ENCODE peak calls at places on chromosomes 4 and X, in seven cellular contexts. W is endodermal cell; R is MM.1S; J is neuronal stem cell; Z is GM12865; I is psoas muscle; S is CD4-positive, CD25-positive, alpha-beta regulatory T cell. H is an unnamed sample.

GRCh38 chrX:38109042-38109904 is 102.9 kb downstream of the SYTL5 start:
- DNase-seq in W (no peak), R (no peak), J (no peak), Z (no peak), I (no peak), S (no peak), H (no peak)

GRCh38 chr4:25112349-25113008 is 47.8 kb downstream of the SEPSECS start:
- DNase-seq in W (no peak), R (no peak), J (no peak), Z (no peak), I (no peak), S (no peak), H (no peak)

GRCh38 chr4:15674926-15675325 is 6.7 kb upstream of the FAM200B start:
- DNase-seq in W (no peak), R (no peak), J (no peak), Z (no peak), I (no peak), S (no peak), H (no peak)

GRCh38 chrX:140508958-140509357 is 4.1 kb upstream of the SOX3 start:
- DNase-seq in W (peak), R (no peak), J (no peak), Z (no peak), I (no peak), S (no peak), H (no peak)

GRCh38 chr4:141486375-141486997 is 149.9 kb upstream of the IL15 start:
- DNase-seq in W (no peak), R (no peak), J (no peak), Z (no peak), I (no peak), S (no peak), H (no peak)

GRCh38 chr4:102683846-102684581 is 76.8 kb downstream of the MANBA start:
- DNase-seq in W (no peak), R (no peak), J (no peak), Z (no peak), I (no peak), S (no peak), H (no peak)

GRCh38 chr4:122759639-122760310 is 27.3 kb downstream of the BBS12 start:
- DNase-seq in W (no peak), R (no peak), J (no peak), Z (no peak), I (no peak), S (no peak), H (no peak)

GRCh38 chr4:164748375-164748774 is 5.6 kb upstream of the SMIM31 start:
- DNase-seq in W (no peak), R (peak), J (no peak), Z (no peak), I (no peak), S (no peak), H (peak)

GRCh38 chrX:36908801-36909403 is 99.3 kb upstream of the FAM47C start:
- DNase-seq in W (no peak), R (peak), J (no peak), Z (peak), I (no peak), S (no peak), H (peak)

GRCh38 chrX:46840946-46841740 is 4.3 kb downstream of the RP2 start:
- DNase-seq in W (no peak), R (no peak), J (no peak), Z (peak), I (no peak), S (no peak), H (no peak)

GRCh38 chr4:38190717-38191178 is 230.6 kb downstream of the PTTG2 start:
- DNase-seq in W (no peak), R (no peak), J (no peak), Z (no peak), I (peak), S (no peak), H (no peak)

GRCh38 chr4:34878961-34879360 is 1365.4 kb downstream of the ARAP2 start:
- DNase-seq in W (peak), R (no peak), J (no peak), Z (no peak), I (no peak), S (no peak), H (no peak)

GRCh38 chrX:71111851-71112468 is 583 bp upstream of the IL2RG start:
- DNase-seq in W (no peak), R (no peak), J (no peak), Z (peak), I (no peak), S (no peak), H (peak)

GRCh38 chr4:112847781-112848180 is 201.7 kb upstream of the ANK2 start:
- DNase-seq in W (no peak), R (no peak), J (no peak), Z (no peak), I (no peak), S (no peak), H (no peak)

GRCh38 chrX:17552251-17552650 is 177.3 kb downstream of the NHS start:
- DNase-seq in W (no peak), R (no peak), J (no peak), Z (no peak), I (no peak), S (no peak), H (no peak)

GRCh38 chr4:71231073-71231752 is 107.6 kb upstream of the SLC4A4 start:
- DNase-seq in W (no peak), R (peak), J (no peak), Z (no peak), I (peak), S (no peak), H (no peak)

GRCh38 chr4:11497212-11497806 is 68.6 kb upstream of the HS3ST1 start:
- DNase-seq in W (no peak), R (no peak), J (no peak), Z (peak), I (no peak), S (no peak), H (no peak)

GRCh38 chr4:38034986-38035882 is 75.0 kb downstream of the PTTG2 start:
- DNase-seq in W (no peak), R (peak), J (peak), Z (peak), I (no peak), S (peak), H (peak)

GRCh38 chr4:133320576-133321170 is 171.6 kb downstream of the PCDH10 start:
- DNase-seq in W (peak), R (peak), J (peak), Z (peak), I (no peak), S (no peak), H (peak)

GRCh38 chrX:44675364-44676024 is 132.8 kb upstream of the FUNDC1 start:
- DNase-seq in W (peak), R (no peak), J (no peak), Z (no peak), I (peak), S (no peak), H (no peak)

GRCh38 chr4:37400326-37400881 is 155.9 kb downstream of the NWD2 start:
- DNase-seq in W (no peak), R (no peak), J (no peak), Z (peak), I (no peak), S (no peak), H (no peak)

GRCh38 chr4:140515423-140515822 is 8.5 kb upstream of the ELMOD2 start:
- DNase-seq in W (no peak), R (no peak), J (peak), Z (no peak), I (no peak), S (no peak), H (no peak)

GRCh38 chr4:74423101-74423500 is 21.8 kb upstream of the AREG start:
- DNase-seq in W (no peak), R (no peak), J (no peak), Z (no peak), I (no peak), S (no peak), H (no peak)

GRCh38 chr4:169906104-169906503 is 120.1 kb downstream of the MFAP3L start:
- DNase-seq in W (no peak), R (no peak), J (no peak), Z (no peak), I (no peak), S (no peak), H (no peak)

GRCh38 chr4:125572601-125573000 is 257.8 kb downstream of the FAT4 start:
- DNase-seq in W (no peak), R (no peak), J (no peak), Z (no peak), I (no peak), S (no peak), H (no peak)

GRCh38 chr4:37562592-37562991 is 123.6 kb downstream of the RELL1 start:
- DNase-seq in W (no peak), R (no peak), J (no peak), Z (no peak), I (no peak), S (no peak), H (no peak)

GRCh38 chr4:3530663-3531254 is 1.5 kb downstream of the LRPAP1 start:
- DNase-seq in W (peak), R (no peak), J (no peak), Z (no peak), I (no peak), S (no peak), H (no peak)

GRCh38 chrX:19799319-19800182 is 87.8 kb downstream of the SH3KBP1 start:
- DNase-seq in W (no peak), R (no peak), J (no peak), Z (peak), I (no peak), S (peak), H (peak)

GRCh38 chr4:170025523-170026252 is 507 bp downstream of the MFAP3L start:
- DNase-seq in W (peak), R (no peak), J (peak), Z (no peak), I (no peak), S (peak), H (no peak)

GRCh38 chrX:150352581-150352980 is 10.5 kb upstream of the MAMLD1 start:
- DNase-seq in W (no peak), R (no peak), J (no peak), Z (no peak), I (no peak), S (no peak), H (no peak)

GRCh38 chr4:69727924-69728323 is 32.5 kb downstream of the SULT1B1 start:
- DNase-seq in W (no peak), R (no peak), J (no peak), Z (no peak), I (no peak), S (no peak), H (no peak)

GRCh38 chr4:10403633-10404445 is 53.4 kb downstream of the ZNF518B start:
- DNase-seq in W (peak), R (peak), J (peak), Z (peak), I (no peak), S (peak), H (peak)

GRCh38 chr4:163332526-163333405 is at the start of gene NPY1R:
- DNase-seq in W (peak), R (peak), J (peak), Z (peak), I (peak), S (peak), H (no peak)

GRCh38 chr4:89685277-89685676 is 151.7 kb downstream of the SNCA start:
- DNase-seq in W (no peak), R (no peak), J (no peak), Z (no peak), I (no peak), S (no peak), H (no peak)

GRCh38 chr4:89681219-89681618 is 155.7 kb downstream of the SNCA start:
- DNase-seq in W (peak), R (peak), J (peak), Z (no peak), I (no peak), S (no peak), H (no peak)

GRCh38 chr4:89684536-89684935 is 152.4 kb downstream of the SNCA start:
- DNase-seq in W (no peak), R (no peak), J (no peak), Z (no peak), I (no peak), S (no peak), H (no peak)

GRCh38 chr4:89681671-89682070 is 155.3 kb downstream of the SNCA start:
- DNase-seq in W (no peak), R (no peak), J (no peak), Z (no peak), I (no peak), S (no peak), H (no peak)

DNA sequence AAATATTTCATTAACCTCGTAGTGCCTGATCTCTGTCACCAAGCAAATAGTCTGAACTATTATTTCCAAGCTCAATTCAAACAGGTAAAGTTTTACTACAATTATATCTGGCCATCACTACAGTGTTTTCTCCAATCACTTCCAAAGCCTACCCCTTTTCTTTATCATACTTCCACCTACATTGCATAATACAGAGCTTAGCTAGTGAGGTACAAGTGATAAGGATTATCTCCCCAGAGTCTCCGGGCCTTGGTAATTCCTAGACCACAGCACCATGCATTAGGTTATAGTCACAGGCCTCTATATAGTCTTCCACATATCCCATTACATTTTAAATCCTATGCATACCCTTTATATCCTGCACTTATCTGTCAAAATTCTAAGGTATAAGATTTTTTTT is 154.2 kb downstream of the SNCA start:
- DNase-seq in W (no peak), R (no peak), J (no peak), Z (no peak), I (no peak), S (no peak), H (no peak)
- H3K4me3 ChIP-seq in W (peak), R (no peak), J (no peak), Z (no peak), I (no peak), S (no peak), H (no peak)

DNA sequence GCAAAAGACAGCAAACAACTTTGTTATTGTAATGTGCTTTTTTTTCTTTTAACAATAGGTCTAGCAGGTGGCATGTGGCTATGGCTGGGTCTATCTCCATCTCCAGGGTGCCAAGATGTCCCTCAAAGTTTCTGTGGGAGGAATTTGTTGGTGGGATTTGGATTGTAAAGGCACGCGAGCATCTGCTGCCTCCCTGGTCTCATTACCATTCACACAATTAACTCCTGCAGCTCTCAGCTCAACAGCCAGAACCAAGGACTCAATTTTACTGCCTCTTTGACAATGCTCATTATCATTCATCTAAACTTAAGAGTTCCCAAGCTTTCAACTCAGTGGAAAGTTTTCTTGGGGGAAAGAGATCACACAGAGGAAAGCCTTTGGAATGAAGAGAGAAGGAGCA is 10.9 kb upstream of the PCDH18 start:
- DNase-seq in W (peak), R (no peak), J (peak), Z (no peak), I (no peak), S (no peak), H (no peak)
- H3K4me3 ChIP-seq in W (no peak), R (no peak), J (no peak), Z (no peak), I (no peak), S (no peak), H (no peak)

GRCh38 chr4:157079441-157079840 is 3.5 kb downstream of the GLRB start:
- DNase-seq in W (no peak), R (no peak), J (no peak), Z (no peak), I (no peak), S (no peak), H (no peak)

GRCh38 chr4:157075401-157075800 is 549 bp upstream of the GLRB start:
- DNase-seq in W (no peak), R (no peak), J (no peak), Z (no peak), I (no peak), S (no peak), H (no peak)

GRCh38 chr4:157072002-157072401 is 3.9 kb upstream of the GLRB start:
- DNase-seq in W (no peak), R (no peak), J (no peak), Z (no peak), I (no peak), S (no peak), H (no peak)

GRCh38 chr4:157076578-157076947 is 613 bp downstream of the GLRB start:
- DNase-seq in W (peak), R (no peak), J (no peak), Z (no peak), I (no peak), S (no peak), H (peak)

DNA sequence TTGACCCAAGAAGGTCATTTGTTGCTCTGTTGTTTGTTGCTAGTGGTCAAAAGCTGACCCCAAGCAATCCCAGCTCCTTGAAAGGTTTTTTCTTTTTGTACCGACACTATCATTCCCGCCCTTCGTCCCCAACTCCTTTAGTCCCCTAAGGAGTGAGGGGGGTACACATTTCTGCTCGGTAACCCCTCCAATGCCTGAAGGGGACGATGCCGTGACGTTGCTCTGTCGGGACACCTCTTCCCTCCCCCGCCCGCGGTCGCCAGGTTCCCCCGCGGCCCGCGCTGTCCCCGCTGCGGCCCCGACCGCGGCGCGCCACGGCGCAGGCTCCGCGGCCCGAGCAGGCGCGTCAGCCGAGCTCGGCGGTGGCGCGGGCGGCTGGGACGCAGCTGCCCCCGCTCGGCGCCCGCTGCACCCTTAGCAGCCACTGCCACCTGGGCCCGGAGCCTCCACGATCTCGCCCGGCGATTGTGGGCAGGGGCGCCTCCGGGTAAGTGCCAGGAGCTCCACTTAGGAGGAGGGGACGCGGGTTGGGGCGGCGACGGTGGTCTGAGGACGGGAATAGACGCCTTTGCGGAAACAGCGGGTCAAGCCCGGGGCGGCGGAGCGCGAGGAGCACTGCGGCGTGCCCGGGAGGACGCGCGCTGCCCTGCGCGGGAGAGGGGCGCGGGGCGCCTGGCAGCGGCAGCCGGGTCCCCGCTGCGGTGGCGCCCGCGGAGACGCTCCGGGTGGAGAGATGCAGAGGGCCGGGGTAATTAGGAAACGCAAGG is at the start of gene GLRB:
- DNase-seq in W (peak), R (no peak), J (peak), Z (no peak), I (peak), S (no peak), H (no peak)
- H3K4me3 ChIP-seq in W (peak), R (no peak), J (peak), Z (no peak), I (peak), S (no peak), H (peak)

GRCh38 chr4:183988874-183989273 is 83.8 kb downstream of the STOX2 start:
- DNase-seq in W (no peak), R (no peak), J (no peak), Z (no peak), I (no peak), S (no peak), H (no peak)

GRCh38 chr4:183986645-183987528 is 81.8 kb downstream of the STOX2 start:
- DNase-seq in W (peak), R (no peak), J (no peak), Z (no peak), I (no peak), S (no peak), H (no peak)

GRCh38 chr4:183987529-183987946 is 82.4 kb downstream of the STOX2 start:
- DNase-seq in W (peak), R (no peak), J (peak), Z (no peak), I (peak), S (no peak), H (no peak)

GRCh38 chr4:183989471-183989870 is 84.4 kb downstream of the STOX2 start:
- DNase-seq in W (no peak), R (no peak), J (no peak), Z (no peak), I (no peak), S (no peak), H (no peak)

GRCh38 chr4:183987987-183988392 is 82.9 kb downstream of the STOX2 start:
- DNase-seq in W (peak), R (no peak), J (peak), Z (no peak), I (peak), S (no peak), H (no peak)
- H3K4me3 ChIP-seq in W (peak), R (no peak), J (peak), Z (no peak), I (peak), S (no peak), H (no peak)

GRCh38 chrX:107678957-107679740 is 50.8 kb downstream of the PRPS1 start:
- DNase-seq in W (peak), R (peak), J (no peak), Z (peak), I (peak), S (peak), H (no peak)

GRCh38 chrX:107677909-107678308 is 49.6 kb downstream of the PRPS1 start:
- DNase-seq in W (peak), R (no peak), J (no peak), Z (no peak), I (no peak), S (no peak), H (no peak)

GRCh38 chrX:107676559-107677378 is 48.5 kb downstream of the PRPS1 start:
- DNase-seq in W (peak), R (peak), J (no peak), Z (no peak), I (peak), S (peak), H (no peak)

GRCh38 chrX:107675823-107676555 is 47.7 kb downstream of the PRPS1 start:
- DNase-seq in W (peak), R (peak), J (no peak), Z (no peak), I (peak), S (peak), H (no peak)

DNA sequence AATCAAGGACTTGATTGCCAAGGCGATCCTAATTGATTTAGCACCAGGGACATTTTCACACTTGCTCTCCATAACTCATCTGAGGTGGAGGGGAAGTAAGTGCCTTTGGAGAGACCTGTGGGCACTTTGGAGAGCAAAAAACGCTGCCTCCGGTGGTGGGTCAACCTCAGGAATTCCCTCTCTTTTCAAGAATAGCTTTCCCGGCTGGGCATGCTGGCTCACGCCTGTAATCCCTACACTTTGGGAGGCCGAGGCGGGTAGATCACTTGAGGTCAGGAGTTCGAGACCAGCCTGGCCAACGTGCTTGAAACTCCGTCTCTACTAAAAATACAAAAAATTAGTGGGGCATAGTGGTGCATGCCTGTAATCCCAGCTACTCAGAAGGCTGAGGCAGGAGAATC is 49.2 kb downstream of the PRPS1 start:
- DNase-seq in W (peak), R (no peak), J (no peak), Z (no peak), I (no peak), S (no peak), H (no peak)
- H3K4me3 ChIP-seq in W (no peak), R (peak), J (no peak), Z (no peak), I (peak), S (peak), H (no peak)

GRCh38 chr4:123952530-123953274 is 556.1 kb downstream of the SPRY1 start:
- DNase-seq in W (peak), R (no peak), J (no peak), Z (no peak), I (no peak), S (no peak), H (no peak)
- H3K4me3 ChIP-seq in W (no peak), R (no peak), J (no peak), Z (no peak), I (no peak), S (no peak), H (no peak)

GRCh38 chr4:47852121-47852520 is 14.3 kb upstream of the CORIN start:
- DNase-seq in W (no peak), R (no peak), J (no peak), Z (no peak), I (no peak), S (no peak), H (no peak)
- H3K4me3 ChIP-seq in W (no peak), R (no peak), J (no peak), Z (no peak), I (no peak), S (no peak), H (no peak)

GRCh38 chrX:49310371-49310770 is 6.9 kb downstream of the GAGE10 start:
- DNase-seq in W (peak), R (no peak), J (no peak), Z (no peak), I (no peak), S (no peak), H (no peak)
- H3K4me3 ChIP-seq in W (no peak), R (no peak), J (no peak), Z (no peak), I (peak), S (no peak), H (no peak)

H was measured in Jurkat, Clone E6-1.